ENCODE peak calls at places on chromosomes 1 and 21, in ten cellular contexts. W is ovary; H is stimulated activated CD4-positive, alpha-beta T cell treated with anti-CD3 and anti-CD28 coated beads, Interleukin-2, amount 100 ng/mL, for 24 hours; E is GM13976; N is tibial artery; Q is astrocyte of the spinal cord; C is C1 segment of cervical spinal cord; B is NCI-H345; X is fibroblast of the aortic adventitia; F is EL. M is an unnamed sample.

GRCh38 chr1:109399326-109399957 is 1.7 kb upstream of the SORT1 start:
- DNase-seq in W (no peak), H (no peak), E (peak; percentile 62), N (no peak), Q (peak; percentile 74), C (no peak), B (peak; percentile 80), X (peak; percentile 82), F (peak; percentile 68), M (no peak)

GRCh38 chr1:183742367-183742766 is 62.6 kb upstream of the RGL1 start:
- DNase-seq in W (no peak), H (no peak), E (no peak), N (no peak), Q (no peak), C (no peak), B (no peak), X (no peak), F (no peak), M (no peak)

GRCh38 chr1:14421977-14422609 is 176.4 kb upstream of the KAZN start:
- DNase-seq in W (no peak), H (no peak), E (no peak), N (no peak), Q (no peak), C (no peak), B (peak; percentile 17), X (no peak), F (no peak), M (no peak)

GRCh38 chr1:109751531-109752260 is 10.9 kb upstream of the GSTM3 start:
- DNase-seq in W (no peak), H (no peak), E (no peak), N (no peak), Q (no peak), C (no peak), B (no peak), X (no peak), F (no peak), M (no peak)

GRCh38 chr1:41486053-41486891 is 1.8 kb upstream of the EDN2 start:
- DNase-seq in W (no peak), H (no peak), E (peak; percentile 78), N (no peak), Q (peak; percentile 56), C (no peak), B (peak; percentile 17), X (no peak), F (peak; percentile 72), M (peak; percentile 26)

GRCh38 chr1:31238986-31239613 is 587 bp downstream of the NKAIN1 start:
- DNase-seq in W (no peak), H (peak; percentile 9), E (peak; percentile 44), N (no peak), Q (peak; percentile 5), C (no peak), B (peak; percentile 19), X (no peak), F (peak; percentile 18), M (no peak)

GRCh38 chr1:6294868-6295556 is 34.1 kb upstream of the GPR153 start:
- DNase-seq in W (no peak), H (no peak), E (no peak), N (no peak), Q (no peak), C (no peak), B (no peak), X (no peak), F (no peak), M (no peak)

GRCh38 chr1:183159960-183160359 is 26.1 kb upstream of the LAMC2 start:
- DNase-seq in W (no peak), H (no peak), E (no peak), N (no peak), Q (peak; percentile 30), C (no peak), B (no peak), X (no peak), F (peak; percentile 59), M (no peak)

GRCh38 chr1:163842546-163842945 is 520.8 kb downstream of the NUF2 start:
- DNase-seq in W (no peak), H (no peak), E (no peak), N (no peak), Q (no peak), C (no peak), B (no peak), X (peak; percentile 30), F (no peak), M (no peak)

GRCh38 chr1:89499320-89499719 is 25.3 kb upstream of the LRRC8B start:
- DNase-seq in W (no peak), H (no peak), E (no peak), N (no peak), Q (peak; percentile 25), C (no peak), B (peak; percentile 68), X (no peak), F (no peak), M (no peak)

GRCh38 chr1:165408518-165408917 is 36.4 kb downstream of the RXRG start:
- DNase-seq in W (no peak), H (no peak), E (no peak), N (no peak), Q (no peak), C (no peak), B (peak; percentile 46), X (peak; percentile 49), F (peak; percentile 40), M (no peak)

GRCh38 chr1:221180694-221181368 is 301.6 kb downstream of the HLX start:
- DNase-seq in W (no peak), H (no peak), E (no peak), N (no peak), Q (no peak), C (no peak), B (no peak), X (no peak), F (no peak), M (no peak)

GRCh38 chr1:46612937-46613660 is 3.5 kb downstream of the MOB3C start:
- DNase-seq in W (peak; percentile 52), H (no peak), E (no peak), N (no peak), Q (no peak), C (no peak), B (no peak), X (no peak), F (no peak), M (no peak)

GRCh38 chr1:170494369-170494768 is 37.6 kb upstream of the GORAB start:
- DNase-seq in W (no peak), H (no peak), E (no peak), N (no peak), Q (peak; percentile 78), C (no peak), B (no peak), X (peak; percentile 86), F (peak; percentile 44), M (no peak)

GRCh38 chr1:233790662-233791371 is 113.7 kb upstream of the SLC35F3 start:
- DNase-seq in W (peak; percentile 10), H (peak; percentile 6), E (peak; percentile 51), N (no peak), Q (peak; percentile 50), C (peak; percentile 16), B (peak; percentile 66), X (peak; percentile 71), F (peak; percentile 39), M (peak; percentile 30)

GRCh38 chr1:108704501-108704900 is 8.2 kb upstream of the FNDC7 start:
- DNase-seq in W (no peak), H (no peak), E (no peak), N (peak; percentile 32), Q (peak; percentile 70), C (no peak), B (no peak), X (peak; percentile 82), F (peak; percentile 81), M (no peak)

GRCh38 chr1:166170075-166170474 is 3.3 kb upstream of the FAM78B start:
- DNase-seq in W (no peak), H (no peak), E (peak; percentile 54), N (no peak), Q (no peak), C (no peak), B (no peak), X (no peak), F (no peak), M (peak; percentile 85)

GRCh38 chr1:202012544-202013478 is 2.4 kb downstream of the ELF3 start:
- DNase-seq in W (no peak), H (no peak), E (no peak), N (no peak), Q (no peak), C (no peak), B (no peak), X (no peak), F (no peak), M (no peak)

GRCh38 chr21:37164742-37165141 is 91.7 kb downstream of the TTC3 start:
- DNase-seq in W (no peak), H (no peak), E (no peak), N (no peak), Q (no peak), C (no peak), B (no peak), X (peak; percentile 47), F (no peak), M (no peak)

GRCh38 chr1:111505641-111506119 is 2.2 kb upstream of the ADORA3 start:
- DNase-seq in W (no peak), H (no peak), E (peak; percentile 68), N (peak; percentile 47), Q (no peak), C (peak; percentile 39), B (no peak), X (no peak), F (no peak), M (no peak)

GRCh38 chr1:5989731-5990271 is 2.4 kb downstream of the NPHP4 start:
- DNase-seq in W (no peak), H (no peak), E (no peak), N (no peak), Q (no peak), C (no peak), B (no peak), X (no peak), F (no peak), M (no peak)

GRCh38 chr1:112957133-112957812 is 1.3 kb upstream of the SLC16A1 start:
- DNase-seq in W (peak; percentile 34), H (peak; percentile 31), E (peak; percentile 82), N (peak; percentile 36), Q (peak; percentile 94), C (peak; percentile 21), B (peak; percentile 18), X (peak; percentile 92), F (peak; percentile 88), M (peak; percentile 84)

GRCh38 chr1:45348609-45348965 is 8.3 kb upstream of the MUTYH start:
- DNase-seq in W (no peak), H (no peak), E (no peak), N (no peak), Q (no peak), C (no peak), B (no peak), X (no peak), F (no peak), M (no peak)

GRCh38 chr1:51303751-51304196 is 26.6 kb downstream of the TTC39A start:
- DNase-seq in W (no peak), H (peak; percentile 40), E (peak; percentile 69), N (no peak), Q (peak; percentile 22), C (no peak), B (no peak), X (peak; percentile 86), F (peak; percentile 14), M (peak; percentile 32)

GRCh38 chr1:115021145-115021544 is 8.5 kb upstream of the TSHB start:
- DNase-seq in W (no peak), H (no peak), E (no peak), N (no peak), Q (no peak), C (no peak), B (no peak), X (no peak), F (no peak), M (no peak)

GRCh38 chr1:212205006-212205405 is 80.2 kb upstream of the PPP2R5A start:
- DNase-seq in W (no peak), H (no peak), E (no peak), N (no peak), Q (no peak), C (no peak), B (no peak), X (no peak), F (no peak), M (no peak)

GRCh38 chr1:25198731-25199231 is 33.5 kb downstream of the SYF2 start:
- DNase-seq in W (no peak), H (no peak), E (no peak), N (no peak), Q (peak; percentile 5), C (peak; percentile 56), B (no peak), X (no peak), F (no peak), M (no peak)

GRCh38 chr1:6162773-6163172 is 17.3 kb downstream of the CHD5 start:
- DNase-seq in W (no peak), H (no peak), E (no peak), N (no peak), Q (no peak), C (no peak), B (peak; percentile 66), X (no peak), F (no peak), M (no peak)